ENCODE peak calls at places on chromosomes 3 and 15, in five cellular contexts. One of them, this sample, is unnamed.

GRCh38 chr3:128307029-128307633 is 153.8 kb downstream of the EEFSEC start:
- DNase-seq in heart left ventricle: no peak
- DNase-seq in endothelial cell of umbilical vein: peak; percentile 16
- DNase-seq in Peyer's patch: no peak
- DNase-seq in esophagus squamous epithelium: no peak
- DNase-seq in this sample: no peak

GRCh38 chr3:134652409-134652831 is 1.6 kb upstream of the KY start:
- DNase-seq in Peyer's patch: no peak
- DNase-seq in esophagus squamous epithelium: no peak
- DNase-seq in endothelial cell of umbilical vein: no peak
- DNase-seq in heart left ventricle: no peak
- DNase-seq in this sample: no peak

GRCh38 chr3:33915796-33916589 is 117.6 kb downstream of the PDCD6IP start:
- DNase-seq in Peyer's patch: no peak
- DNase-seq in heart left ventricle: no peak
- DNase-seq in esophagus squamous epithelium: no peak
- DNase-seq in endothelial cell of umbilical vein: no peak
- DNase-seq in this sample: no peak

GRCh38 chr15:91889143-91889815 is 35.8 kb downstream of the SLCO3A1 start:
- DNase-seq in endothelial cell of umbilical vein: no peak
- DNase-seq in esophagus squamous epithelium: no peak
- DNase-seq in heart left ventricle: no peak
- DNase-seq in Peyer's patch: no peak
- DNase-seq in this sample: no peak

GRCh38 chr3:58938057-58938456 is 111.8 kb downstream of the CFAP20DC start:
- DNase-seq in esophagus squamous epithelium: no peak
- DNase-seq in Peyer's patch: no peak
- DNase-seq in heart left ventricle: no peak
- DNase-seq in endothelial cell of umbilical vein: no peak
- DNase-seq in this sample: no peak

GRCh38 chr3:175005881-175006280 is 146.7 kb downstream of the NAALADL2 start:
- DNase-seq in Peyer's patch: no peak
- DNase-seq in heart left ventricle: no peak
- DNase-seq in endothelial cell of umbilical vein: no peak
- DNase-seq in esophagus squamous epithelium: no peak
- DNase-seq in this sample: no peak

GRCh38 chr15:51121118-51121517 is 26.4 kb upstream of the TNFAIP8L3 start:
- DNase-seq in Peyer's patch: no peak
- DNase-seq in esophagus squamous epithelium: no peak
- DNase-seq in heart left ventricle: no peak
- DNase-seq in endothelial cell of umbilical vein: peak; percentile 98
- DNase-seq in this sample: peak; percentile 49

GRCh38 chr15:59401810-59402569 is 29.3 kb upstream of the MYO1E start:
- DNase-seq in esophagus squamous epithelium: no peak
- DNase-seq in endothelial cell of umbilical vein: no peak
- DNase-seq in heart left ventricle: no peak
- DNase-seq in Peyer's patch: no peak
- DNase-seq in this sample: no peak

GRCh38 chr3:101074518-101074917 is 81.3 kb upstream of the ABI3BP start:
- DNase-seq in esophagus squamous epithelium: no peak
- DNase-seq in heart left ventricle: no peak
- DNase-seq in Peyer's patch: no peak
- DNase-seq in endothelial cell of umbilical vein: peak; percentile 17
- DNase-seq in this sample: no peak

GRCh38 chr3:171497546-171497945 is 37.3 kb upstream of the TNIK start:
- DNase-seq in heart left ventricle: no peak
- DNase-seq in esophagus squamous epithelium: no peak
- DNase-seq in endothelial cell of umbilical vein: no peak
- DNase-seq in Peyer's patch: no peak
- DNase-seq in this sample: no peak

GRCh38 chr3:196969001-196969659 is 497 bp upstream of the PIGZ start:
- DNase-seq in endothelial cell of umbilical vein: peak; percentile 25
- DNase-seq in Peyer's patch: peak; percentile 65
- DNase-seq in esophagus squamous epithelium: no peak
- DNase-seq in heart left ventricle: no peak
- DNase-seq in this sample: peak; percentile 68

GRCh38 chr3:12507871-12508281 is 23.6 kb downstream of the TSEN2 start:
- DNase-seq in Peyer's patch: no peak
- DNase-seq in endothelial cell of umbilical vein: peak; percentile 39
- DNase-seq in heart left ventricle: no peak
- DNase-seq in esophagus squamous epithelium: no peak
- DNase-seq in this sample: peak; percentile 49

GRCh38 chr3:188071636-188072035 is 82.3 kb upstream of the LPP start:
- DNase-seq in esophagus squamous epithelium: no peak
- DNase-seq in endothelial cell of umbilical vein: no peak
- DNase-seq in heart left ventricle: no peak
- DNase-seq in Peyer's patch: no peak
- DNase-seq in this sample: no peak

DNA sequence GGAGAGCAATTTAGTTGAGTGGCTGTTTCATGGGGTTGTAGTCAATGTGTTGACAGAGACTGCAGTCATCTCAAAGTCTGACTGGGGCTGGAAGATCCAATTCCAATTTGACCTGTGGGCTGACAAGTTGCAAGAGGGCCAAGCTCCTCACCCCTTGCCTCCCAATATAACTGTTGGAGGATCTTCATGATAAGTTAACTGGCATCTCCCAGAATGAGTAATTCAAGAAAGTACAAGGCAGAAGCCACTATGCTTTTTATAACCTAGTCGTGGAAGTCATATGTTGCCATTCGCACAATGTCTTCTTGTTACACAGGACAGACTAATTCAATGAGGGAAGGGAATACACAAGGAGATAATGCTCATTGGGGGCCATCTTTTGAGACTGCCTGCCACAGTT is 29.1 kb downstream of the GPR15 start:
- DNase-seq in endothelial cell of umbilical vein: no peak
- DNase-seq in esophagus squamous epithelium: no peak
- DNase-seq in Peyer's patch: no peak
- DNase-seq in heart left ventricle: no peak
- DNase-seq in this sample: no peak
- TF ChIP-seq POLR2A in endothelial cell of umbilical vein: no peak
- TF ChIP-seq POLR2A in esophagus squamous epithelium: no peak
- TF ChIP-seq POLR2A in Peyer's patch: no peak
- TF ChIP-seq POLR2A in heart left ventricle: no peak
- TF ChIP-seq POLR2A in this sample: no peak

DNA sequence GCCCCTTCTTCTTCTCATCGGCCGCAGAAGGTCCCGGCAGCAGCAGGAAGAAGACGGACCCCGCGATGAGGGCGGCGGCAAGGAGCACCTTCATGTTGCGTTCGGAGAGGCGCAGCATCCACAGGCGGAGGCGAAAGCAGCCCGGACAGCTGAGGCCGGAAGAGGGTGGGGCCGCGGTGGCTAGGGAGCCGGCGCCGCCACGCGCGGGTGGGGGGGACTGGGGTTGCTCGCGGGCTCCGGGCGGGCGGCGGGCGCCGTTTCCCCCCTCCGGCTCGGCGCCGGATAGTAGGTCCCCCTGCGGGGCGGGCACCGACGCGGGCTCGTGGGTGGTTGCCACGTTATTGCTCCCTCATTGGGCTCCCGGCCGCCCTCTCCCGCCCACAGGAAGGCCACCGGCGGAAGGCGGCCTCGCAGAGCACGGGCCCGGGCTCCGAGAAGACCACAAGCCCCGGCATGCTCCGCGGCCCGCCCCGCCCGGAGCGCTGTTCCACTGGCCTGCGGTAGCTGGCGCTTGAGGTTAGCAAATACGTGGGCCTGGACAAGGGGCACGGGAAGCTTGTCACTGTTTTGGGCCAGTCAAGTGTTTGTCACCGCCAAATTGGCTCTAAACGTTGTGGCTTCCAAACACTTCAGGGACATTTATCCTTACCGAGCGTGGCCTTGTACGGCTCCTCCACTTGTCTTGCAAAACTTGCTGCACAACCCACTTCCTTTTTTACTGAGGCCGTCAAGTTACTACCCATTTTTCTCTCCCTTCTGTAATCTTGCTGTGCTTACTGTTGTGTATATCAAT is at the start of gene PPIB:
- DNase-seq in Peyer's patch: peak; percentile 99
- DNase-seq in endothelial cell of umbilical vein: peak; percentile 98
- DNase-seq in esophagus squamous epithelium: peak; percentile 87
- DNase-seq in heart left ventricle: peak; percentile 100
- DNase-seq in this sample: peak; percentile 89
- TF ChIP-seq POLR2A in Peyer's patch: peak; percentile 75
- TF ChIP-seq POLR2A in endothelial cell of umbilical vein: peak; percentile 95
- TF ChIP-seq POLR2A in esophagus squamous epithelium: peak; percentile 61
- TF ChIP-seq POLR2A in heart left ventricle: peak; percentile 72
- TF ChIP-seq POLR2A in this sample: peak; percentile 96

DNA sequence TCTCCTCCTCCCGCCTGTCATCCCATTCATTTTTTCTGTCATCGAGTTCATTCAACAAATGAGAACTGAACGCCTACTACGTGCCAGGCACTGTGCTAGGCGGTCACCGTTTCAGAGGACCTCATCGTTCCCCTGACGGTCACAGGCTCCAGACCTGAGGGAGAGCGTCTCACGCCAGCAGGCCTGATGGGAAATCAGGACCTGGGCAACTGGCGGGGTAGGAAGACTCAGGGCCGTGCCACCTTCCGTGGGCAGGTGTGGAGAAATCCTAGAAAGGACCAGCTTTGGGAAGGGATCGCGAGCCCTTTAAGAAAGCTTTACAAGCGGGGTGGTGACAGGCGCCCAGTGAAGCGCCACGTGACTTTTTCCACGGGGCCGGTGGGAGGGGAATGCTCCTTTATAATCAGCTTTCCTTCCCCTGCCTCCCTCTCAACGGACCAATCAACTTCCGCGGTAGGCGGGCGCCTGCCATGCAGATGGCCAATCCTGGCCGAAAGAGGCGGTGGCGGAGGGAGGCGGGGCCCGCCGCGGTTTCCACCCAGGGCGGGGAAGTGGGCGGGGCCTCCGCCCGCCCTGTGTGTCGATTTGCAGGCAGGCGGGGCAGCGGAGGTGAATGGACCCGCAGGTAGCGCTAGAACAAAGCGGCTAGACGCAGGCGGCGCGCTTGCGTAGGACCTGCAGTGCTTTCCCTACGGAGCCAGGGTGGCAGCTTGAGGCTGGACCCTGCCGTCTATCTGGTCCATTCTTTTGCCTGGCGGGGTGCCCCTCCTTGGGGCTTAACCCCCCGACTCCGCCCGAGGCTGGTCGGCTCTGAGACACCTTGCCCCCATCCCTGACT is 816 bp upstream of the DUSP7 start:
- DNase-seq in Peyer's patch: peak; percentile 100
- DNase-seq in heart left ventricle: peak; percentile 100
- DNase-seq in endothelial cell of umbilical vein: peak; percentile 99
- DNase-seq in esophagus squamous epithelium: peak; percentile 97
- DNase-seq in this sample: peak; percentile 98
- TF ChIP-seq POLR2A in Peyer's patch: no peak
- TF ChIP-seq POLR2A in heart left ventricle: peak; percentile 68
- TF ChIP-seq POLR2A in endothelial cell of umbilical vein: peak; percentile 29
- TF ChIP-seq POLR2A in esophagus squamous epithelium: peak; percentile 20
- TF ChIP-seq POLR2A in this sample: no peak

DNA sequence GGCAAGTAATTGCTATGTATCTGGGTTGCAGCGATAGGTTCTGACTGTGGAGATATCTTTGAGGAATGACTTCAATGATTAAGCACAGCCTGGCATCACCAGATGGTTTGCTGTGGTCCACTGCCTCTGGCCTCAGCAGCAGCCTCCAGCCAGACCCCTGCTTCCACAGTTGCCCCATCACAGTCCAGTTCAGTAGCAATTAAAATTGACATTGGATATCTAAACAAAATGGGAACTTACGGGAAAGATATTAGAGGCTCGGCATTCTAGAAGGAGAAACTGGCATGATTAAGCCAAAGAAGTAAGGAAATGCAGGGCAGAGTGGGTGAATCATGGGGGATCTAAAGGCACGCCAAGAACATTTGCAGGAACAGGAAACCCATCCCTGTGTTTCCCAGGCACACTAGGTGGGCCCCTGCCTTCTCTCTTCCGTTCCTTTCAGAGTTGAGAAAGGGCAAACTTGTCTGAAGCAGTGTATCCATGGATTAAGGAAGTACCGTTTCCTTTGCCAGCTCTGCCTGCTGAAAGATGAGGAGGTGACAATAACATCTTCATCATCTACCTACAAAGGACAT is 36.3 kb upstream of the SH3BP5 start:
- DNase-seq in heart left ventricle: no peak
- DNase-seq in endothelial cell of umbilical vein: peak; percentile 62
- DNase-seq in esophagus squamous epithelium: no peak
- DNase-seq in Peyer's patch: no peak
- DNase-seq in this sample: no peak
- TF ChIP-seq POLR2A in heart left ventricle: no peak
- TF ChIP-seq POLR2A in endothelial cell of umbilical vein: no peak
- TF ChIP-seq POLR2A in esophagus squamous epithelium: no peak
- TF ChIP-seq POLR2A in Peyer's patch: no peak
- TF ChIP-seq POLR2A in this sample: no peak

This sample was measured in H54.